ENCODE peak calls at places on chromosome 12, in eight cellular contexts. One of them, this sample, is unnamed.

GRCh38 chr12:108468149-108468968 is 46.7 kb upstream of the FICD start:
- DNase-seq in PC-3: peak; percentile 68
- DNase-seq in esophagus squamous epithelium: no peak
- DNase-seq in endodermal cell: peak; percentile 79
- DNase-seq in renal cortical epithelial cell: peak; percentile 31
- DNase-seq in activated T-cell treated with anti-CD3 and anti-CD28 coated beads for 4 hours: no peak
- DNase-seq in kidney: no peak
- DNase-seq in ovary: no peak
- DNase-seq in this sample: peak; percentile 57

GRCh38 chr12:5784626-5785130 is 160.4 kb downstream of the ANO2 start:
- DNase-seq in PC-3: no peak
- DNase-seq in ovary: no peak
- DNase-seq in esophagus squamous epithelium: no peak
- DNase-seq in endodermal cell: peak; percentile 25
- DNase-seq in kidney: no peak
- DNase-seq in activated T-cell treated with anti-CD3 and anti-CD28 coated beads for 4 hours: no peak
- DNase-seq in renal cortical epithelial cell: no peak
- DNase-seq in this sample: no peak

GRCh38 chr12:45962553-45963325 is 27.6 kb downstream of the SCAF11 start:
- DNase-seq in activated T-cell treated with anti-CD3 and anti-CD28 coated beads for 4 hours: no peak
- DNase-seq in endodermal cell: no peak
- DNase-seq in kidney: no peak
- DNase-seq in PC-3: no peak
- DNase-seq in ovary: no peak
- DNase-seq in esophagus squamous epithelium: no peak
- DNase-seq in renal cortical epithelial cell: no peak
- DNase-seq in this sample: no peak

GRCh38 chr12:105523164-105524057 is 192.9 kb downstream of the C12orf75 start:
- DNase-seq in ovary: peak; percentile 63
- DNase-seq in kidney: peak; percentile 89
- DNase-seq in esophagus squamous epithelium: peak; percentile 2
- DNase-seq in endodermal cell: no peak
- DNase-seq in activated T-cell treated with anti-CD3 and anti-CD28 coated beads for 4 hours: no peak
- DNase-seq in PC-3: no peak
- DNase-seq in renal cortical epithelial cell: no peak
- DNase-seq in this sample: no peak

GRCh38 chr12:121391619-121392324 is 8.1 kb upstream of the RNF34 start:
- DNase-seq in PC-3: no peak
- DNase-seq in kidney: no peak
- DNase-seq in renal cortical epithelial cell: no peak
- DNase-seq in activated T-cell treated with anti-CD3 and anti-CD28 coated beads for 4 hours: no peak
- DNase-seq in esophagus squamous epithelium: no peak
- DNase-seq in endodermal cell: no peak
- DNase-seq in ovary: no peak
- DNase-seq in this sample: no peak

GRCh38 chr12:7171854-7172253 is 17.6 kb upstream of the PEX5 start:
- DNase-seq in PC-3: no peak
- DNase-seq in esophagus squamous epithelium: no peak
- DNase-seq in activated T-cell treated with anti-CD3 and anti-CD28 coated beads for 4 hours: no peak
- DNase-seq in renal cortical epithelial cell: no peak
- DNase-seq in endodermal cell: no peak
- DNase-seq in kidney: no peak
- DNase-seq in ovary: no peak
- DNase-seq in this sample: no peak

GRCh38 chr12:92029902-92030586 is 115.6 kb downstream of the BTG1 start:
- DNase-seq in endodermal cell: no peak
- DNase-seq in PC-3: no peak
- DNase-seq in esophagus squamous epithelium: no peak
- DNase-seq in renal cortical epithelial cell: no peak
- DNase-seq in kidney: no peak
- DNase-seq in activated T-cell treated with anti-CD3 and anti-CD28 coated beads for 4 hours: no peak
- DNase-seq in ovary: no peak
- DNase-seq in this sample: no peak

GRCh38 chr12:47943492-47944359 is 19.7 kb upstream of the TMEM106C start:
- DNase-seq in esophagus squamous epithelium: no peak
- DNase-seq in activated T-cell treated with anti-CD3 and anti-CD28 coated beads for 4 hours: no peak
- DNase-seq in PC-3: peak; percentile 19
- DNase-seq in ovary: no peak
- DNase-seq in kidney: no peak
- DNase-seq in endodermal cell: no peak
- DNase-seq in renal cortical epithelial cell: peak; percentile 58
- DNase-seq in this sample: no peak